ENCODE peak calls at places on chromosomes 3 and 15, in seven cellular contexts. One of them, this sample, is unnamed.

GRCh38 chr3:95037927-95038326 is 975.1 kb downstream of the NSUN3 start:
- DNase-seq in AG09309: no peak
- DNase-seq in heart left ventricle: no peak
- DNase-seq in A549: no peak
- DNase-seq in cardiac muscle cell: no peak
- DNase-seq in type B pancreatic cell: no peak
- DNase-seq in pancreas: no peak
- DNase-seq in this sample: no peak

GRCh38 chr3:184727357-184728060 is 15.6 kb upstream of the MAGEF1 start:
- DNase-seq in AG09309: no peak
- DNase-seq in cardiac muscle cell: peak; percentile 82
- DNase-seq in heart left ventricle: peak; percentile 61
- DNase-seq in A549: peak; percentile 40
- DNase-seq in pancreas: peak; percentile 60
- DNase-seq in type B pancreatic cell: no peak
- DNase-seq in this sample: peak; percentile 50

GRCh38 chr15:28995721-28996120 is 109.9 kb downstream of the APBA2 start:
- DNase-seq in AG09309: no peak
- DNase-seq in heart left ventricle: no peak
- DNase-seq in type B pancreatic cell: no peak
- DNase-seq in A549: no peak
- DNase-seq in cardiac muscle cell: no peak
- DNase-seq in pancreas: no peak
- DNase-seq in this sample: no peak

GRCh38 chr3:16177962-16178627 is 3.6 kb downstream of the GALNT15 start:
- DNase-seq in AG09309: peak; percentile 42
- DNase-seq in cardiac muscle cell: peak; percentile 93
- DNase-seq in heart left ventricle: peak; percentile 78
- DNase-seq in A549: peak; percentile 72
- DNase-seq in pancreas: peak; percentile 65
- DNase-seq in type B pancreatic cell: peak; percentile 88
- DNase-seq in this sample: peak; percentile 92

GRCh38 chr3:23996058-23996457 is 51.0 kb downstream of the NR1D2 start:
- DNase-seq in cardiac muscle cell: no peak
- DNase-seq in A549: no peak
- DNase-seq in type B pancreatic cell: no peak
- DNase-seq in heart left ventricle: no peak
- DNase-seq in AG09309: no peak
- DNase-seq in pancreas: no peak
- DNase-seq in this sample: no peak

GRCh38 chr3:155101398-155101797 is 21.3 kb downstream of the MME start:
- DNase-seq in AG09309: peak; percentile 31
- DNase-seq in A549: no peak
- DNase-seq in pancreas: no peak
- DNase-seq in type B pancreatic cell: no peak
- DNase-seq in heart left ventricle: peak; percentile 39
- DNase-seq in cardiac muscle cell: peak; percentile 57
- DNase-seq in this sample: peak; percentile 52

GRCh38 chr3:172223870-172224269 is 184.5 kb downstream of the FNDC3B start:
- DNase-seq in heart left ventricle: no peak
- DNase-seq in AG09309: no peak
- DNase-seq in A549: no peak
- DNase-seq in cardiac muscle cell: no peak
- DNase-seq in type B pancreatic cell: no peak
- DNase-seq in pancreas: no peak
- DNase-seq in this sample: no peak

GRCh38 chr15:84104853-84105252 is 130.7 kb upstream of the GOLGA6L4 start:
- DNase-seq in type B pancreatic cell: no peak
- DNase-seq in pancreas: no peak
- DNase-seq in AG09309: no peak
- DNase-seq in heart left ventricle: no peak
- DNase-seq in A549: no peak
- DNase-seq in cardiac muscle cell: no peak
- DNase-seq in this sample: no peak

GRCh38 chr15:90869601-90870353 is 1.4 kb downstream of the FURIN start:
- DNase-seq in heart left ventricle: peak; percentile 87
- DNase-seq in pancreas: no peak
- DNase-seq in A549: no peak
- DNase-seq in cardiac muscle cell: peak; percentile 89
- DNase-seq in type B pancreatic cell: no peak
- DNase-seq in AG09309: no peak
- DNase-seq in this sample: no peak

GRCh38 chr3:122305818-122306621 is 19.0 kb upstream of the CSTA start:
- DNase-seq in A549: no peak
- DNase-seq in cardiac muscle cell: peak; percentile 9
- DNase-seq in AG09309: no peak
- DNase-seq in heart left ventricle: no peak
- DNase-seq in pancreas: peak; percentile 57
- DNase-seq in type B pancreatic cell: no peak
- DNase-seq in this sample: no peak

GRCh38 chr3:45964139-45964538 is 20.9 kb downstream of the CXCR6 start:
- DNase-seq in pancreas: no peak
- DNase-seq in A549: no peak
- DNase-seq in heart left ventricle: no peak
- DNase-seq in cardiac muscle cell: no peak
- DNase-seq in AG09309: no peak
- DNase-seq in type B pancreatic cell: no peak
- DNase-seq in this sample: no peak

GRCh38 chr15:73856458-73857192 is 16.7 kb upstream of the TBC1D21 start:
- DNase-seq in type B pancreatic cell: peak; percentile 62
- DNase-seq in heart left ventricle: peak; percentile 37
- DNase-seq in AG09309: no peak
- DNase-seq in pancreas: no peak
- DNase-seq in A549: no peak
- DNase-seq in cardiac muscle cell: no peak
- DNase-seq in this sample: no peak

GRCh38 chr15:39419651-39420050 is 161.2 kb upstream of the THBS1 start:
- DNase-seq in AG09309: no peak
- DNase-seq in A549: no peak
- DNase-seq in cardiac muscle cell: no peak
- DNase-seq in type B pancreatic cell: no peak
- DNase-seq in pancreas: no peak
- DNase-seq in heart left ventricle: no peak
- DNase-seq in this sample: no peak

GRCh38 chr3:138912237-138912636 is 34.7 kb downstream of the FOXL2 start:
- DNase-seq in cardiac muscle cell: peak; percentile 32
- DNase-seq in pancreas: no peak
- DNase-seq in heart left ventricle: no peak
- DNase-seq in AG09309: no peak
- DNase-seq in type B pancreatic cell: no peak
- DNase-seq in A549: no peak
- DNase-seq in this sample: no peak

GRCh38 chr15:67179411-67179995 is 75.0 kb downstream of the AAGAB start:
- DNase-seq in A549: no peak
- DNase-seq in pancreas: no peak
- DNase-seq in cardiac muscle cell: no peak
- DNase-seq in heart left ventricle: no peak
- DNase-seq in type B pancreatic cell: no peak
- DNase-seq in AG09309: no peak
- DNase-seq in this sample: no peak

GRCh38 chr3:186596568-186597287 is 16.1 kb upstream of the AHSG start:
- DNase-seq in heart left ventricle: no peak
- DNase-seq in type B pancreatic cell: no peak
- DNase-seq in A549: no peak
- DNase-seq in AG09309: no peak
- DNase-seq in pancreas: no peak
- DNase-seq in cardiac muscle cell: peak; percentile 57
- DNase-seq in this sample: no peak

GRCh38 chr15:60751985-60752952 is 273.3 kb upstream of the ICE2 start:
- DNase-seq in A549: no peak
- DNase-seq in pancreas: peak; percentile 45
- DNase-seq in type B pancreatic cell: no peak
- DNase-seq in heart left ventricle: peak; percentile 56
- DNase-seq in AG09309: peak; percentile 11
- DNase-seq in cardiac muscle cell: peak; percentile 90
- DNase-seq in this sample: no peak

GRCh38 chr15:36645106-36645505 is 65.7 kb downstream of the CDIN1 start:
- DNase-seq in AG09309: no peak
- DNase-seq in type B pancreatic cell: no peak
- DNase-seq in cardiac muscle cell: peak; percentile 34
- DNase-seq in pancreas: no peak
- DNase-seq in A549: no peak
- DNase-seq in heart left ventricle: no peak
- DNase-seq in this sample: no peak
- TF ChIP-seq CTCF in AG09309: peak; percentile 9
- TF ChIP-seq CTCF in type B pancreatic cell: peak; percentile 42
- TF ChIP-seq CTCF in cardiac muscle cell: peak; percentile 31
- TF ChIP-seq CTCF in pancreas: no peak
- TF ChIP-seq CTCF in A549: no peak
- TF ChIP-seq CTCF in heart left ventricle: no peak
- TF ChIP-seq CTCF in this sample: no peak

DNA sequence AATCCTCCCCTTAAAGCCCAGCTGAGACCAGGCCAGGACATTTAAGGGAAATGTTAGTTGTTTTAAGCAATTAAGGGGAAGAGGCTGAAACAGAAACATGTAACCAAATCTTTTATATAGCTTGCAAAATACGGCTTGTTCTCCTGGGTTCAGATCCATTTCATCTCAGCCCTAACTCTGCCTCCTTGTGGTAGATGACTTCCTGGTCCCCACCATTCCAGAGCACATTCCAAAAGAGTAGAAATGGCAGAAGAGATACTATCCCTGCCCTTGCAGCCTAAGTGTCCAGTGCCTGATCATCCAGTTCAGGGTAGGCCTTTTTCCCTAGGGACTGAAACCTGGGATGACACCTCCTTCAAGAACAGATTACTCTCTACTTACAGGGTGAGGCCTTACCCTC is 266.2 kb upstream of the VEPH1 start:
- DNase-seq in pancreas: no peak
- DNase-seq in cardiac muscle cell: no peak
- DNase-seq in A549: no peak
- DNase-seq in heart left ventricle: no peak
- DNase-seq in AG09309: no peak
- DNase-seq in type B pancreatic cell: no peak
- DNase-seq in this sample: no peak
- TF ChIP-seq CTCF in pancreas: no peak
- TF ChIP-seq CTCF in cardiac muscle cell: no peak
- TF ChIP-seq CTCF in A549: no peak
- TF ChIP-seq CTCF in heart left ventricle: no peak
- TF ChIP-seq CTCF in AG09309: no peak
- TF ChIP-seq CTCF in type B pancreatic cell: no peak
- TF ChIP-seq CTCF in this sample: no peak

GRCh38 chr3:32502944-32503286 is 263 bp upstream of the CMTM6 start:
- DNase-seq in type B pancreatic cell: no peak
- DNase-seq in pancreas: no peak
- DNase-seq in heart left ventricle: no peak
- DNase-seq in A549: no peak
- DNase-seq in cardiac muscle cell: no peak
- DNase-seq in AG09309: no peak
- DNase-seq in this sample: no peak

GRCh38 chr3:32502089-32502943 is at the start of gene CMTM6:
- DNase-seq in cardiac muscle cell: peak; percentile 83
- DNase-seq in A549: peak; percentile 92
- DNase-seq in heart left ventricle: peak; percentile 87
- DNase-seq in type B pancreatic cell: peak; percentile 79
- DNase-seq in AG09309: no peak
- DNase-seq in pancreas: peak; percentile 83
- DNase-seq in this sample: peak; percentile 85

GRCh38 chr3:32500225-32500624 is 2.4 kb downstream of the CMTM6 start:
- DNase-seq in type B pancreatic cell: no peak
- DNase-seq in AG09309: no peak
- DNase-seq in A549: no peak
- DNase-seq in heart left ventricle: no peak
- DNase-seq in pancreas: no peak
- DNase-seq in cardiac muscle cell: no peak
- DNase-seq in this sample: no peak

GRCh38 chr3:32501785-32502088 is 915 bp downstream of the CMTM6 start:
- DNase-seq in A549: no peak
- DNase-seq in pancreas: no peak
- DNase-seq in heart left ventricle: no peak
- DNase-seq in type B pancreatic cell: no peak
- DNase-seq in AG09309: no peak
- DNase-seq in cardiac muscle cell: no peak
- DNase-seq in this sample: no peak

GRCh38 chr3:32500880-32501784 is 1.5 kb downstream of the CMTM6 start:
- DNase-seq in type B pancreatic cell: no peak
- DNase-seq in pancreas: no peak
- DNase-seq in heart left ventricle: no peak
- DNase-seq in A549: no peak
- DNase-seq in cardiac muscle cell: peak; percentile 45
- DNase-seq in AG09309: no peak
- DNase-seq in this sample: no peak
- TF ChIP-seq CTCF in type B pancreatic cell: no peak
- TF ChIP-seq CTCF in pancreas: no peak
- TF ChIP-seq CTCF in heart left ventricle: no peak
- TF ChIP-seq CTCF in A549: no peak
- TF ChIP-seq CTCF in cardiac muscle cell: no peak
- TF ChIP-seq CTCF in AG09309: no peak
- TF ChIP-seq CTCF in this sample: no peak

GRCh38 chr15:25742008-25742407 is 121.1 kb downstream of the ATP10A start:
- DNase-seq in type B pancreatic cell: no peak
- DNase-seq in AG09309: no peak
- DNase-seq in heart left ventricle: no peak
- DNase-seq in A549: no peak
- DNase-seq in pancreas: no peak
- DNase-seq in cardiac muscle cell: no peak
- DNase-seq in this sample: no peak

GRCh38 chr15:25743160-25743908 is 119.8 kb downstream of the ATP10A start:
- DNase-seq in type B pancreatic cell: no peak
- DNase-seq in cardiac muscle cell: no peak
- DNase-seq in AG09309: no peak
- DNase-seq in A549: no peak
- DNase-seq in heart left ventricle: no peak
- DNase-seq in pancreas: no peak
- DNase-seq in this sample: no peak

GRCh38 chr15:25741253-25741575 is 121.9 kb downstream of the ATP10A start:
- DNase-seq in cardiac muscle cell: no peak
- DNase-seq in type B pancreatic cell: no peak
- DNase-seq in A549: no peak
- DNase-seq in AG09309: no peak
- DNase-seq in heart left ventricle: no peak
- DNase-seq in pancreas: no peak
- DNase-seq in this sample: no peak

GRCh38 chr15:25743909-25744275 is 119.2 kb downstream of the ATP10A start:
- DNase-seq in cardiac muscle cell: no peak
- DNase-seq in pancreas: no peak
- DNase-seq in heart left ventricle: no peak
- DNase-seq in type B pancreatic cell: no peak
- DNase-seq in AG09309: no peak
- DNase-seq in A549: no peak
- DNase-seq in this sample: no peak

DNA sequence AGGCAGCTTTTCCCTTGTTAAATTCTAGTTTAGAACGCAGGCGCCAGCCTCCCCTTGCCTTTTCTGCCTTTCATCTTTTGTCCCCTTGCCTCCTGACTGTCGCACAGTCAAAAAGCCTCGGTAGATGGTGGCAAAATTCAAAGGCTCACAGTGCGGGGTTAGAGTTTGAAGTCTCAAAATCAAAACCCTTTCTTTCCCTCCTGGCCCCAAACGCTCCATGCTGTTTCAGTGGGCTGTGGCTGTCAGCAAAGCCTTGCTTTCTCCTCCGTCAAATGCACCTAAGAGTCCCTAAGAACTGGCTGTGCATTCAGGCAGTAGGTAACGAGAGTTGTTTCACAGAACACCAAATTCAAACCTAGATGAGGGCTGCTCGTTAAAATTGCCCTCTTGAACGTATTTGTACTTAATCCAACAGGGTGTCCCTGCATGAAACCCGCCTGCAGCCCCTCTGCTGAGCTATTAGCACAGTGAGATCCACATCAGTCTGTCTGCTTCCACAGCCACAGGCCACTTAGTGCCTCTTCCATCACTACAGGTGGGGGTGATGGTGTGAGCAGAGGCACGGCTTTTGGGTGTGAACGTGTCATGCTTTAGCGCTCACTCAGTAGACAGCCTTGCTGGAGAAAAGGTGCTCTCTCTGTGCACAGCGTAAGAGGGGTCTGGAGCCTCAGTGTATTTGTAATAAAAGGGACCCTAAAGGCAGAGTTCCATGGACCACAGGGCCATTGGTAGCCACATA is 120.5 kb downstream of the ATP10A start:
- DNase-seq in heart left ventricle: no peak
- DNase-seq in cardiac muscle cell: no peak
- DNase-seq in type B pancreatic cell: no peak
- DNase-seq in A549: no peak
- DNase-seq in AG09309: no peak
- DNase-seq in pancreas: no peak
- DNase-seq in this sample: no peak
- TF ChIP-seq CTCF in heart left ventricle: no peak
- TF ChIP-seq CTCF in cardiac muscle cell: no peak
- TF ChIP-seq CTCF in type B pancreatic cell: no peak
- TF ChIP-seq CTCF in A549: no peak
- TF ChIP-seq CTCF in AG09309: no peak
- TF ChIP-seq CTCF in pancreas: no peak
- TF ChIP-seq CTCF in this sample: no peak

This sample was measured in glutamatergic neuron.